ENCODE peak calls at places on chromosomes 3 and 15, in ten cellular contexts. One of them, this sample, is unnamed.

GRCh38 chr3:24500806-24501205 is 6.2 kb upstream of the THRB start:
- DNase-seq in cardiac muscle cell: no peak
- DNase-seq in SJSA1: no peak
- DNase-seq in GM23248: peak
- DNase-seq in left ventricle myocardium inferior: no peak
- DNase-seq in IMR-90: no peak
- DNase-seq in foreskin keratinocyte: no peak
- DNase-seq in right lobe of liver: no peak
- DNase-seq in aorta: no peak
- DNase-seq in ovary: no peak
- DNase-seq in this sample: no peak

GRCh38 chr3:177905895-177906511 is 630.2 kb upstream of the KCNMB2 start:
- DNase-seq in cardiac muscle cell: peak
- DNase-seq in SJSA1: peak
- DNase-seq in GM23248: peak
- DNase-seq in left ventricle myocardium inferior: no peak
- DNase-seq in IMR-90: peak
- DNase-seq in foreskin keratinocyte: no peak
- DNase-seq in right lobe of liver: no peak
- DNase-seq in aorta: no peak
- DNase-seq in ovary: no peak
- DNase-seq in this sample: no peak

GRCh38 chr15:58404722-58405121 is 27.1 kb upstream of the LIPC start:
- DNase-seq in cardiac muscle cell: no peak
- DNase-seq in SJSA1: no peak
- DNase-seq in GM23248: no peak
- DNase-seq in left ventricle myocardium inferior: no peak
- DNase-seq in IMR-90: no peak
- DNase-seq in foreskin keratinocyte: no peak
- DNase-seq in right lobe of liver: no peak
- DNase-seq in aorta: no peak
- DNase-seq in ovary: no peak
- DNase-seq in this sample: no peak

GRCh38 chr15:85689729-85690128 is 105.0 kb downstream of the KLHL25 start:
- DNase-seq in cardiac muscle cell: peak
- DNase-seq in SJSA1: no peak
- DNase-seq in GM23248: peak
- DNase-seq in left ventricle myocardium inferior: no peak
- DNase-seq in IMR-90: peak
- DNase-seq in foreskin keratinocyte: no peak
- DNase-seq in right lobe of liver: peak
- DNase-seq in aorta: peak
- DNase-seq in ovary: peak
- DNase-seq in this sample: no peak

GRCh38 chr3:178982138-178982537 is 89.5 kb downstream of the ZMAT3 start:
- DNase-seq in cardiac muscle cell: no peak
- DNase-seq in SJSA1: no peak
- DNase-seq in GM23248: peak
- DNase-seq in left ventricle myocardium inferior: no peak
- DNase-seq in IMR-90: peak
- DNase-seq in foreskin keratinocyte: no peak
- DNase-seq in right lobe of liver: no peak
- DNase-seq in aorta: no peak
- DNase-seq in ovary: no peak
- DNase-seq in this sample: no peak

GRCh38 chr3:100268156-100268555 is 7.4 kb downstream of the TBC1D23 start:
- DNase-seq in cardiac muscle cell: peak
- DNase-seq in SJSA1: no peak
- DNase-seq in GM23248: peak
- DNase-seq in left ventricle myocardium inferior: no peak
- DNase-seq in IMR-90: peak
- DNase-seq in foreskin keratinocyte: no peak
- DNase-seq in right lobe of liver: no peak
- DNase-seq in aorta: no peak
- DNase-seq in ovary: no peak
- DNase-seq in this sample: no peak

GRCh38 chr15:31158858-31159569 is 57.5 kb upstream of the TRPM1 start:
- DNase-seq in cardiac muscle cell: no peak
- DNase-seq in SJSA1: no peak
- DNase-seq in GM23248: no peak
- DNase-seq in left ventricle myocardium inferior: peak
- DNase-seq in IMR-90: no peak
- DNase-seq in foreskin keratinocyte: no peak
- DNase-seq in right lobe of liver: peak
- DNase-seq in aorta: no peak
- DNase-seq in ovary: no peak
- DNase-seq in this sample: peak

GRCh38 chr3:119620899-119621298 is 23.2 kb downstream of the PLA1A start:
- DNase-seq in cardiac muscle cell: no peak
- DNase-seq in SJSA1: no peak
- DNase-seq in GM23248: no peak
- DNase-seq in left ventricle myocardium inferior: no peak
- DNase-seq in IMR-90: no peak
- DNase-seq in foreskin keratinocyte: no peak
- DNase-seq in right lobe of liver: no peak
- DNase-seq in aorta: no peak
- DNase-seq in ovary: no peak
- DNase-seq in this sample: no peak

GRCh38 chr15:55897560-55898336 is 95.7 kb downstream of the NEDD4 start:
- DNase-seq in cardiac muscle cell: peak
- DNase-seq in SJSA1: peak
- DNase-seq in GM23248: peak
- DNase-seq in left ventricle myocardium inferior: peak
- DNase-seq in IMR-90: peak
- DNase-seq in foreskin keratinocyte: peak
- DNase-seq in right lobe of liver: no peak
- DNase-seq in aorta: peak
- DNase-seq in ovary: peak
- DNase-seq in this sample: peak

GRCh38 chr3:99232696-99233095 is 331.2 kb upstream of the DCBLD2 start:
- DNase-seq in cardiac muscle cell: no peak
- DNase-seq in SJSA1: no peak
- DNase-seq in GM23248: peak
- DNase-seq in left ventricle myocardium inferior: no peak
- DNase-seq in IMR-90: peak
- DNase-seq in foreskin keratinocyte: no peak
- DNase-seq in right lobe of liver: no peak
- DNase-seq in aorta: no peak
- DNase-seq in ovary: no peak
- DNase-seq in this sample: no peak

GRCh38 chr3:50453907-50454306 is 49.5 kb downstream of the CACNA2D2 start:
- DNase-seq in cardiac muscle cell: no peak
- DNase-seq in SJSA1: no peak
- DNase-seq in GM23248: no peak
- DNase-seq in left ventricle myocardium inferior: no peak
- DNase-seq in IMR-90: no peak
- DNase-seq in foreskin keratinocyte: no peak
- DNase-seq in right lobe of liver: no peak
- DNase-seq in aorta: no peak
- DNase-seq in ovary: no peak
- DNase-seq in this sample: no peak

GRCh38 chr3:181844227-181844626 is 132.5 kb downstream of the SOX2 start:
- DNase-seq in cardiac muscle cell: no peak
- DNase-seq in SJSA1: no peak
- DNase-seq in GM23248: no peak
- DNase-seq in left ventricle myocardium inferior: no peak
- DNase-seq in IMR-90: no peak
- DNase-seq in foreskin keratinocyte: no peak
- DNase-seq in right lobe of liver: no peak
- DNase-seq in aorta: no peak
- DNase-seq in ovary: no peak
- DNase-seq in this sample: no peak

GRCh38 chr3:181839915-181840295 is 128.2 kb downstream of the SOX2 start:
- DNase-seq in cardiac muscle cell: no peak
- DNase-seq in SJSA1: peak
- DNase-seq in GM23248: no peak
- DNase-seq in left ventricle myocardium inferior: no peak
- DNase-seq in IMR-90: no peak
- DNase-seq in foreskin keratinocyte: no peak
- DNase-seq in right lobe of liver: no peak
- DNase-seq in aorta: no peak
- DNase-seq in ovary: no peak
- DNase-seq in this sample: no peak

DNA sequence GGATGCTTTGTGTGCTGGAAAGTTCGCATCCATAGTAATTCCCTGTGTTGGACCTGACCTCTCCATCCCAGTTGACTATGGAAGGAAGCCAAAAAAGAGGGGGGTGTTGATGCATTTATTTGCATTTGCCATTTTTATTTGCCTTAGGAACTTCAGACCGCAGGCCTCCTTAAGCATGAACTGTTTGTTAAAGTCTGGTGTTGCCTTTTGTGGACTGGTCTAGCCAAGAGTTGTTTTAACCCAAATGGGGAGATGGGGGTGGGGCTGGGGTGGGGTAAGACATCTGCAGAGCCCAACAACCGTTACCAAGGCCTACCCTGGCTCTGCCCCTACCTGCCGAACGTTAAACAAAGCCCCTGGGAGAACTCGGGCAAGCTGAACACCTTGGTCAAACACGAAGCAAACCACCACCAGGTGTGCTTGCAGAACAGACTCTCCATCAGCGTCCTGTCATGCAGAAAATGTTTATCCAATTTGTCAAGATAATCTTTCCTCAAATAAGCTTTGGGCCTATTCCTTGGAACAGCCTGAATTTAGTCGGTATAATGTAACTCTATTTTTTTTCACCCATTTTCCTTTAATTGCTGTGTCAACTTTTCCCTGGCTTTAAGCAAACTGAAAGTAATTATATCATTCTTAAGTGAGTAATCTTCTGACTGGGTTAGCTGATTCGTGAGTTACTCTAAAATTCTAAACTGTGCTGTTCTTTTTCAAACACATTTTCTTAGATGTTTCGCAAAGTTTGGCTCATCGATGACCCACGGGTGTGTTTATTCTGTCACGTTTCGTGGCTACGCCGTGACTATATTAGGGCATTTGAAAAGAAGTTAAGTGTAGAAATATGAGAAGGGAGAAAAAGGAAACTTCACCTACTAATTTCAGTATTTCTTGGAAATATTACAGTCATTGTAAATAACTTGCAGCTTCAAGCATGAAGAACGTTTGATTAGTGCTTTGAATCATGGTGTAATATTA is 127.5 kb downstream of the SOX2 start:
- DNase-seq in cardiac muscle cell: no peak
- DNase-seq in SJSA1: peak
- DNase-seq in GM23248: no peak
- DNase-seq in left ventricle myocardium inferior: no peak
- DNase-seq in IMR-90: no peak
- DNase-seq in foreskin keratinocyte: no peak
- DNase-seq in right lobe of liver: no peak
- DNase-seq in aorta: no peak
- DNase-seq in ovary: no peak
- DNase-seq in this sample: no peak
- H3K27ac ChIP-seq in cardiac muscle cell: no peak
- H3K27ac ChIP-seq in SJSA1: peak
- H3K27ac ChIP-seq in GM23248: no peak
- H3K27ac ChIP-seq in left ventricle myocardium inferior: no peak
- H3K27ac ChIP-seq in IMR-90: no peak
- H3K27ac ChIP-seq in foreskin keratinocyte: no peak
- H3K27ac ChIP-seq in right lobe of liver: no peak
- H3K27ac ChIP-seq in aorta: no peak
- H3K27ac ChIP-seq in ovary: no peak
- H3K27ac ChIP-seq in this sample: no peak

GRCh38 chr3:150370982-150371381 is 37.1 kb upstream of the TSC22D2 start:
- DNase-seq in cardiac muscle cell: no peak
- DNase-seq in SJSA1: peak
- DNase-seq in GM23248: peak
- DNase-seq in left ventricle myocardium inferior: no peak
- DNase-seq in IMR-90: no peak
- DNase-seq in foreskin keratinocyte: no peak
- DNase-seq in right lobe of liver: no peak
- DNase-seq in aorta: no peak
- DNase-seq in ovary: no peak
- DNase-seq in this sample: no peak
- H3K27ac ChIP-seq in cardiac muscle cell: no peak
- H3K27ac ChIP-seq in SJSA1: peak
- H3K27ac ChIP-seq in GM23248: peak
- H3K27ac ChIP-seq in left ventricle myocardium inferior: peak
- H3K27ac ChIP-seq in IMR-90: peak
- H3K27ac ChIP-seq in foreskin keratinocyte: peak
- H3K27ac ChIP-seq in right lobe of liver: peak
- H3K27ac ChIP-seq in aorta: peak
- H3K27ac ChIP-seq in ovary: no peak
- H3K27ac ChIP-seq in this sample: peak

GRCh38 chr15:51904931-51905330 is 66.6 kb downstream of the LEO1 start:
- DNase-seq in cardiac muscle cell: no peak
- DNase-seq in SJSA1: no peak
- DNase-seq in GM23248: no peak
- DNase-seq in left ventricle myocardium inferior: no peak
- DNase-seq in IMR-90: peak
- DNase-seq in foreskin keratinocyte: no peak
- DNase-seq in right lobe of liver: no peak
- DNase-seq in aorta: no peak
- DNase-seq in ovary: no peak
- DNase-seq in this sample: no peak

GRCh38 chr15:51912528-51912927 is 59.0 kb downstream of the LEO1 start:
- DNase-seq in cardiac muscle cell: no peak
- DNase-seq in SJSA1: no peak
- DNase-seq in GM23248: no peak
- DNase-seq in left ventricle myocardium inferior: no peak
- DNase-seq in IMR-90: no peak
- DNase-seq in foreskin keratinocyte: no peak
- DNase-seq in right lobe of liver: no peak
- DNase-seq in aorta: no peak
- DNase-seq in ovary: no peak
- DNase-seq in this sample: no peak

GRCh38 chr15:51909591-51909990 is 62.0 kb downstream of the LEO1 start:
- DNase-seq in cardiac muscle cell: no peak
- DNase-seq in SJSA1: no peak
- DNase-seq in GM23248: no peak
- DNase-seq in left ventricle myocardium inferior: no peak
- DNase-seq in IMR-90: no peak
- DNase-seq in foreskin keratinocyte: no peak
- DNase-seq in right lobe of liver: no peak
- DNase-seq in aorta: no peak
- DNase-seq in ovary: no peak
- DNase-seq in this sample: no peak

GRCh38 chr15:51907136-51907862 is 64.3 kb downstream of the LEO1 start:
- DNase-seq in cardiac muscle cell: no peak
- DNase-seq in SJSA1: peak
- DNase-seq in GM23248: peak
- DNase-seq in left ventricle myocardium inferior: no peak
- DNase-seq in IMR-90: peak
- DNase-seq in foreskin keratinocyte: peak
- DNase-seq in right lobe of liver: peak
- DNase-seq in aorta: no peak
- DNase-seq in ovary: no peak
- DNase-seq in this sample: no peak

GRCh38 chr15:51908312-51908711 is 63.3 kb downstream of the LEO1 start:
- DNase-seq in cardiac muscle cell: no peak
- DNase-seq in SJSA1: peak
- DNase-seq in GM23248: peak
- DNase-seq in left ventricle myocardium inferior: no peak
- DNase-seq in IMR-90: peak
- DNase-seq in foreskin keratinocyte: no peak
- DNase-seq in right lobe of liver: no peak
- DNase-seq in aorta: no peak
- DNase-seq in ovary: no peak
- DNase-seq in this sample: no peak
- H3K27ac ChIP-seq in cardiac muscle cell: no peak
- H3K27ac ChIP-seq in SJSA1: peak
- H3K27ac ChIP-seq in GM23248: no peak
- H3K27ac ChIP-seq in left ventricle myocardium inferior: no peak
- H3K27ac ChIP-seq in IMR-90: no peak
- H3K27ac ChIP-seq in foreskin keratinocyte: no peak
- H3K27ac ChIP-seq in right lobe of liver: peak
- H3K27ac ChIP-seq in aorta: no peak
- H3K27ac ChIP-seq in ovary: no peak
- H3K27ac ChIP-seq in this sample: no peak

GRCh38 chr3:87267953-87268645 is 8.3 kb downstream of the POU1F1 start:
- DNase-seq in cardiac muscle cell: peak
- DNase-seq in SJSA1: no peak
- DNase-seq in GM23248: no peak
- DNase-seq in left ventricle myocardium inferior: no peak
- DNase-seq in IMR-90: no peak
- DNase-seq in foreskin keratinocyte: no peak
- DNase-seq in right lobe of liver: no peak
- DNase-seq in aorta: no peak
- DNase-seq in ovary: no peak
- DNase-seq in this sample: peak
- H3K27ac ChIP-seq in cardiac muscle cell: no peak
- H3K27ac ChIP-seq in SJSA1: no peak
- H3K27ac ChIP-seq in GM23248: no peak
- H3K27ac ChIP-seq in left ventricle myocardium inferior: no peak
- H3K27ac ChIP-seq in IMR-90: no peak
- H3K27ac ChIP-seq in foreskin keratinocyte: no peak
- H3K27ac ChIP-seq in right lobe of liver: no peak
- H3K27ac ChIP-seq in aorta: no peak
- H3K27ac ChIP-seq in ovary: no peak
- H3K27ac ChIP-seq in this sample: no peak

This sample was measured in pancreas.